ENCODE peak calls at places on chromosomes 1 and 21, in six cellular contexts. T, Q, I, R, Z and C are unnamed samples.

GRCh38 chr1:53524428-53525400 is 65.5 kb downstream of the DMRTB1 start:
- DNase-seq in Z (no peak), I (peak; percentile 76), R (no peak), T (no peak), Q (peak; percentile 40), C (no peak)

GRCh38 chr1:118097622-118098348 is 87.2 kb downstream of the SPAG17 start:
- DNase-seq in Z (no peak), R (no peak), I (no peak), T (no peak), Q (no peak), C (no peak)

GRCh38 chr1:68973459-68974244 is 476.8 kb upstream of the DEPDC1 start:
- DNase-seq in I (no peak), R (peak; percentile 59), T (no peak), Q (no peak), Z (no peak), C (no peak)

GRCh38 chr1:81432089-81432488 is 368.6 kb upstream of the ADGRL2 start:
- DNase-seq in T (no peak), Z (no peak), R (no peak), Q (no peak), I (no peak), C (no peak)

GRCh38 chr1:246753670-246754535 is 29.7 kb downstream of the SCCPDH start:
- DNase-seq in Q (peak; percentile 61), T (no peak), I (peak; percentile 77), Z (no peak), R (peak; percentile 34), C (peak; percentile 41)

GRCh38 chr1:67573481-67573880 is 111.5 kb upstream of the GADD45A start:
- DNase-seq in R (no peak), Z (no peak), I (no peak), T (no peak), Q (no peak), C (no peak)

GRCh38 chr21:14569868-14570267 is 23.8 kb upstream of the SAMSN1 start:
- DNase-seq in I (no peak), T (no peak), Q (no peak), Z (no peak), R (no peak), C (no peak)

GRCh38 chr21:22575165-22575584 is 1577.0 kb downstream of the NCAM2 start:
- DNase-seq in T (no peak), R (no peak), Z (no peak), I (no peak), Q (peak; percentile 52), C (no peak)

GRCh38 chr1:199857103-199857502 is 170.4 kb upstream of the NR5A2 start:
- DNase-seq in Z (no peak), R (no peak), Q (no peak), I (no peak), T (no peak), C (no peak)

GRCh38 chr21:41832230-41833137 is 46.7 kb downstream of the PRDM15 start:
- DNase-seq in Z (peak; percentile 21), I (no peak), R (no peak), Q (no peak), T (no peak), C (no peak)

GRCh38 chr1:214510914-214511638 is 40.3 kb downstream of the PTPN14 start:
- DNase-seq in R (no peak), Z (no peak), I (no peak), T (no peak), Q (no peak), C (no peak)

GRCh38 chr21:44329971-44330681 is 9.1 kb downstream of the CFAP410 start:
- DNase-seq in Q (no peak), Z (no peak), T (no peak), R (no peak), I (no peak), C (no peak)

GRCh38 chr1:159937014-159937750 is 8.2 kb downstream of the IGSF9 start:
- DNase-seq in Q (no peak), Z (no peak), T (no peak), R (no peak), I (no peak), C (no peak)

GRCh38 chr1:48853006-48853405 is 76.3 kb upstream of the BEND5 start:
- DNase-seq in Z (no peak), Q (no peak), T (no peak), I (no peak), R (peak; percentile 84), C (no peak)

GRCh38 chr1:234978397-234979291 is 150.0 kb downstream of the TOMM20 start:
- DNase-seq in T (no peak), I (peak; percentile 85), Z (peak; percentile 83), Q (no peak), R (peak; percentile 52), C (peak; percentile 30)

GRCh38 chr1:85559890-85560289 is 20.7 kb upstream of the CCN1 start:
- DNase-seq in I (no peak), Z (no peak), Q (no peak), T (no peak), R (no peak), C (no peak)

GRCh38 chr1:94936861-94937620 is 10.1 kb upstream of the CNN3 start:
- DNase-seq in Q (no peak), R (no peak), Z (no peak), I (no peak), T (no peak), C (no peak)

GRCh38 chr1:169048043-169048442 is 58.4 kb upstream of the ATP1B1 start:
- DNase-seq in T (no peak), Z (peak; percentile 34), Q (no peak), R (peak; percentile 19), I (no peak), C (no peak)

GRCh38 chr1:108644984-108645383 is 15.9 kb downstream of the HENMT1 start:
- DNase-seq in T (no peak), Q (no peak), I (no peak), Z (no peak), R (no peak), C (peak; percentile 37)

GRCh38 chr1:116693759-116694482 is 26.4 kb upstream of the IGSF3 start:
- DNase-seq in Z (no peak), I (no peak), T (no peak), R (peak; percentile 99), Q (no peak), C (no peak)

GRCh38 chr1:45846931-45847330 is 43.5 kb downstream of the MAST2 start:
- DNase-seq in T (no peak), Q (no peak), I (no peak), Z (no peak), R (no peak), C (no peak)

GRCh38 chr21:25396135-25396711 is 211.1 kb downstream of the MRPL39 start:
- DNase-seq in T (no peak), Z (no peak), Q (no peak), R (no peak), I (no peak), C (no peak)

GRCh38 chr1:59908682-59909081 is 17.9 kb downstream of the CYP2J2 start:
- DNase-seq in R (no peak), I (no peak), Q (no peak), T (no peak), Z (no peak), C (no peak)

GRCh38 chr21:42389449-42389835 is 6.4 kb downstream of the TMPRSS3 start:
- DNase-seq in Q (no peak), Z (no peak), I (no peak), T (peak; percentile 64), R (peak; percentile 19), C (no peak)

GRCh38 chr1:109922326-109922725 is 11.7 kb downstream of the CSF1 start:
- DNase-seq in Z (no peak), R (no peak), T (no peak), Q (no peak), I (no peak), C (no peak)

GRCh38 chr1:65068202-65069011 is 79.6 kb upstream of the AK4 start:
- DNase-seq in Z (no peak), R (peak; percentile 28), T (no peak), I (no peak), Q (no peak), C (peak; percentile 13)

GRCh38 chr1:42370876-42371549 is 9.6 kb upstream of the RIMKLA start:
- DNase-seq in Q (no peak), R (no peak), Z (no peak), T (no peak), I (no peak), C (no peak)

GRCh38 chr1:203055166-203055799 is 29.0 kb downstream of the PPFIA4 start:
- DNase-seq in R (no peak), T (no peak), Q (no peak), I (no peak), Z (no peak), C (no peak)

GRCh38 chr1:28648493-28649238 is at the start of gene RNU11:
- DNase-seq in Z (peak; percentile 87), Q (peak; percentile 96), R (peak; percentile 100), I (peak; percentile 95), T (peak; percentile 93), C (peak; percentile 77)

GRCh38 chr1:157415661-157416060 is 136.7 kb downstream of the FCRL5 start:
- DNase-seq in Z (no peak), R (peak; percentile 25), Q (no peak), I (no peak), T (no peak), C (no peak)

GRCh38 chr1:229119161-229119560 is 151.8 kb upstream of the RAB4A start:
- DNase-seq in T (no peak), I (peak; percentile 58), R (peak; percentile 14), Q (no peak), Z (no peak), C (no peak)

GRCh38 chr1:224061436-224061835 is 52.5 kb upstream of the FBXO28 start:
- DNase-seq in R (no peak), I (no peak), Q (no peak), T (no peak), Z (no peak), C (no peak)
- H3K27ac ChIP-seq in R (no peak overlapping the region), I (no peak overlapping the region), Q (no peak overlapping the region), T (no peak overlapping the region), Z (no peak overlapping the region), C (no peak overlapping the region)

GRCh38 chr21:23853796-23854379 is 1753.4 kb downstream of the MRPL39 start:
- DNase-seq in R (no peak), Q (peak; percentile 36), I (no peak), T (no peak), Z (no peak), C (no peak)
- TF ChIP-seq CTCF in R (no peak), Q (peak; percentile 5), I (no peak), T (peak; percentile 40), Z (peak; percentile 28), C (no peak)

GRCh38 chr21:40668535-40669275 is 178.3 kb downstream of the DSCAM start:
- DNase-seq in R (no peak), I (no peak), Q (no peak), T (no peak), Z (no peak), C (no peak)

GRCh38 chr21:40667964-40668363 is 179.0 kb downstream of the DSCAM start:
- DNase-seq in Z (no peak), I (no peak), Q (no peak), R (peak; percentile 34), T (no peak), C (no peak)

GRCh38 chr21:40658237-40658636 is 188.7 kb downstream of the DSCAM start:
- DNase-seq in R (no peak), I (no peak), T (no peak), Q (no peak), Z (no peak), C (no peak)

GRCh38 chr21:40660461-40660860 is 186.5 kb downstream of the DSCAM start:
- DNase-seq in R (no peak), Q (no peak), T (no peak), I (no peak), Z (no peak), C (no peak)

GRCh38 chr21:40662889-40663288 is 184.1 kb downstream of the DSCAM start:
- DNase-seq in I (no peak), Z (no peak), R (no peak), T (no peak), Q (no peak), C (no peak)
- H3K9me3 ChIP-seq in I (no peaks in the 10 kb centered on the region), Z (no peaks in the 10 kb centered on the region), R (no peaks in the 10 kb centered on the region), T (no peaks in the 10 kb centered on the region), Q (no peaks in the 10 kb centered on the region), C (no peaks in the 10 kb centered on the region)

GRCh38 chr1:18630511-18631495 is at the start of gene PAX7:
- DNase-seq in Z (no peak), T (no peak), Q (peak; percentile 47), I (no peak), R (no peak), C (no peak)
- H3K27ac ChIP-seq in Z (no peak within 1 kb of the TSS), T (no peak within 1 kb of the TSS), Q (no peak within 1 kb of the TSS), I (no peak within 1 kb of the TSS), R (no peak within 1 kb of the TSS), C (no peak within 1 kb of the TSS)